ENCODE peak calls at places on chromosomes 13 and 19, in four cellular contexts. X is cardiac fibroblast, V is fibroblast of pulmonary artery, J is D721Med. L is an unnamed sample.

GRCh38 chr13:108779308-108779707 is 149.9 kb downstream of the MYO16 start:
- DNase-seq in X (no peak), V (no peak), J (no peak), L (no peak)

GRCh38 chr19:29660835-29661234 is 4.4 kb upstream of the PLEKHF1 start:
- DNase-seq in X (no peak), V (no peak), J (no peak), L (no peak)

GRCh38 chr19:12365372-12366162 is at the start of gene ZNF442:
- DNase-seq in X (peak), V (peak), J (peak), L (peak)

GRCh38 chr13:84609716-84610115 is 727.4 kb upstream of the SLITRK1 start:
- DNase-seq in X (peak), V (peak), J (no peak), L (peak)

GRCh38 chr13:30394798-30395191 is 27.5 kb upstream of the UBE2L5 start:
- DNase-seq in X (peak), V (no peak), J (no peak), L (no peak)

GRCh38 chr13:99995503-99996176 is 14.1 kb downstream of the ZIC2 start:
- DNase-seq in X (peak), V (peak), J (no peak), L (no peak)

GRCh38 chr19:33345163-33345562 is 28.3 kb upstream of the CEBPG start:
- DNase-seq in X (no peak), V (no peak), J (no peak), L (no peak)

GRCh38 chr19:39177736-39178135 is 19.0 kb upstream of the NCCRP1 start:
- DNase-seq in X (no peak), V (no peak), J (no peak), L (no peak)

GRCh38 chr13:73715910-73716257 is 418.3 kb downstream of the KLF12 start:
- DNase-seq in X (peak), V (no peak), J (no peak), L (peak)

GRCh38 chr19:6613711-6614110 is 22.8 kb upstream of the CD70 start:
- DNase-seq in X (peak), V (peak), J (no peak), L (peak)

GRCh38 chr13:51222510-51223283 is 499 bp downstream of the FAM124A start:
- DNase-seq in X (no peak), V (no peak), J (no peak), L (no peak)

GRCh38 chr19:18588611-18589379 is at the start of gene REX1BD:
- DNase-seq in X (peak), V (peak), J (no peak), L (peak)

GRCh38 chr19:33467851-33468250 is 53.7 kb downstream of the PEPD start:
- DNase-seq in X (no peak), V (no peak), J (no peak), L (no peak)

GRCh38 chr13:38804536-38804935 is 117.7 kb downstream of the FREM2 start:
- DNase-seq in X (peak), V (peak), J (no peak), L (peak)

GRCh38 chr13:46137627-46138026 is 32.8 kb upstream of the CPB2 start:
- DNase-seq in X (no peak), V (no peak), J (no peak), L (no peak)

GRCh38 chr13:98142427-98143156 is at the start of gene FARP1:
- DNase-seq in X (peak), V (peak), J (peak), L (peak)

GRCh38 chr19:55077106-55077505 is 1.4 kb downstream of the EPS8L1 start:
- DNase-seq in X (no peak), V (no peak), J (no peak), L (no peak)

GRCh38 chr13:74287672-74288169 is 153.5 kb upstream of the KLF12 start:
- DNase-seq in X (peak), V (peak), J (no peak), L (peak)

GRCh38 chr13:35768551-35768950 is 292.1 kb upstream of the MAB21L1 start:
- DNase-seq in X (peak), V (peak), J (no peak), L (no peak)

GRCh38 chr19:55588738-55589137 is 8.1 kb upstream of the ZNF579 start:
- DNase-seq in X (no peak), V (no peak), J (no peak), L (no peak)

GRCh38 chr19:42409477-42409876 is 17.7 kb downstream of the LIPE start:
- DNase-seq in X (no peak), V (no peak), J (no peak), L (no peak)

GRCh38 chr19:18298601-18299000 is 17.2 kb upstream of the JUND start:
- DNase-seq in X (no peak), V (no peak), J (no peak), L (no peak)

GRCh38 chr13:95793018-95793555 is 116.1 kb downstream of the DNAJC3 start:
- DNase-seq in X (no peak), V (no peak), J (no peak), L (no peak)

GRCh38 chr13:41577437-41577836 is 120.1 kb downstream of the RGCC start:
- DNase-seq in X (peak), V (peak), J (no peak), L (peak)

GRCh38 chr19:32830231-32831014 is 39.1 kb downstream of the SLC7A9 start:
- DNase-seq in X (peak), V (peak), J (no peak), L (peak)

GRCh38 chr19:47209323-47210179 is 21.4 kb downstream of the BBC3 start:
- DNase-seq in X (no peak), V (no peak), J (no peak), L (no peak)

GRCh38 chr13:60329221-60329983 is 67.6 kb upstream of the TDRD3 start:
- DNase-seq in X (peak), V (peak), J (no peak), L (peak)

GRCh38 chr19:13366529-13367143 is 139.6 kb downstream of the CACNA1A start:
- DNase-seq in X (peak), V (peak), J (no peak), L (peak)

GRCh38 chr13:94996445-94996844 is 284.1 kb upstream of the SOX21 start:
- DNase-seq in X (no peak), V (no peak), J (no peak), L (no peak)

GRCh38 chr19:2059422-2060201 is 8.6 kb upstream of the MKNK2 start:
- DNase-seq in X (peak), V (peak), J (no peak), L (peak)

GRCh38 chr19:5406816-5407215 is 48.4 kb upstream of the ZNRF4 start:
- DNase-seq in X (no peak), V (no peak), J (no peak), L (no peak)

GRCh38 chr13:23979361-23980159 is 82.3 kb upstream of the C1QTNF9B start:
- DNase-seq in X (peak), V (peak), J (no peak), L (peak)

GRCh38 chr19:7554565-7554964 is 19.0 kb downstream of the PNPLA6 start:
- DNase-seq in X (no peak), V (no peak), J (no peak), L (no peak)

GRCh38 chr19:1474011-1474764 is 4.8 kb downstream of the C19orf25 start:
- DNase-seq in X (no peak), V (no peak), J (no peak), L (no peak)

GRCh38 chr13:57925250-57925649 is 293.7 kb downstream of the PCDH17 start:
- DNase-seq in X (no peak), V (peak), J (no peak), L (peak)

GRCh38 chr13:58238972-58239773 is 607.6 kb downstream of the PCDH17 start:
- DNase-seq in X (no peak), V (no peak), J (no peak), L (no peak)

GRCh38 chr19:30685601-30686000 is 313.4 kb downstream of the ZNF536 start:
- DNase-seq in X (no peak), V (no peak), J (no peak), L (no peak)

GRCh38 chr13:27367570-27367969 is 56.8 kb upstream of the GTF3A start:
- DNase-seq in X (no peak), V (no peak), J (no peak), L (no peak)
- TF ChIP-seq CTCF in X (no peak), V (no peak), J (no peak), L (no peak)

GRCh38 chr19:45677351-45678230 is 9.6 kb downstream of the GIPR start:
- DNase-seq in X (peak), V (peak), J (no peak), L (peak)
- TF ChIP-seq CTCF in X (peak), V (no peak), J (no peak), L (no peak)

GRCh38 chr19:15114153-15114540 is 6.9 kb downstream of the SYDE1 start:
- DNase-seq in X (peak), V (peak), J (no peak), L (peak)

GRCh38 chr19:15110418-15110815 is 3.2 kb downstream of the SYDE1 start:
- DNase-seq in X (no peak), V (no peak), J (no peak), L (no peak)

GRCh38 chr19:15111758-15112157 is 4.6 kb downstream of the SYDE1 start:
- DNase-seq in X (no peak), V (no peak), J (no peak), L (no peak)

GRCh38 chr19:15113245-15114152 is 6.3 kb downstream of the SYDE1 start:
- DNase-seq in X (no peak), V (no peak), J (no peak), L (no peak)

DNA sequence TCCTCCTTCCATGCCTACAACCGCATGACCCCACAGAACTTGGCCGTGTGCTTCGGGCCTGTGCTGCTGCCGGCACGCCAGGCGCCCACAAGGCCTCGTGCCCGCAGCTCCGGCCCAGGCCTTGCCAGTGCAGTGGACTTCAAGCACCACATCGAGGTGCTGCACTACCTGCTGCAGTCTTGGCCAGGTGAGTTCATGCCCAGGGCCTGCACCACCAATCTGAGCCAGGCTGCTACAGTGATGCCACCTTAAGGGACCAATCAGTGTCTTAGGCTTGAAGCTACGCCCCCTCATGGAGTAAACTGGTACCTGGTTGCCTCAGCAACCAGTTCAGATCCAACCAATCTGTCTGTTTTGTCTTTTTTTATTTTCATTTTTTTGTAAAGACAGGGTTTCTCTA is 5.2 kb downstream of the SYDE1 start:
- DNase-seq in X (no peak), V (no peak), J (no peak), L (peak)
- TF ChIP-seq CTCF in X (no peak), V (no peak), J (no peak), L (no peak)

DNA sequence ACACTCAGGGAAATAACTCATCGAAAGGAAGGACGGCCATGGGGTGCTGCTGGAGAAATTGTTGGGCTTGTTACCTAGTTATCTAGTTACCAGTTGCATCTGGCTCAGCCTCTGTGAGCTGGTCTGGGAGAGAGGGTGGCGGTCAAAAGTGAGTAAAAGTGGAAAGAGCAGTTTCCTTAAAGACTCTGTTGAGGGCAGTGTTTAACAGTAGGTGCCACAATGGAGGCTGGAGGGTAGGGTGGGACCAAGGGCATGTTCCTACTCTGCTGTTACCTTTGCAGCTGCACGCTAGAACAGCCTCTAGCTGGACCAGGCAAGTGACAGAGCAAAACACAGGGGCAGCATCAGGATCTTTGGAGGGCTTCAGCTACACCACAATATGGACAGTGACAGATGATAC is 228.8 kb upstream of the STARD13 start:
- DNase-seq in X (no peak), V (no peak), J (no peak), L (no peak)
- TF ChIP-seq CTCF in X (no peak), V (no peak), J (no peak), L (no peak)

DNA sequence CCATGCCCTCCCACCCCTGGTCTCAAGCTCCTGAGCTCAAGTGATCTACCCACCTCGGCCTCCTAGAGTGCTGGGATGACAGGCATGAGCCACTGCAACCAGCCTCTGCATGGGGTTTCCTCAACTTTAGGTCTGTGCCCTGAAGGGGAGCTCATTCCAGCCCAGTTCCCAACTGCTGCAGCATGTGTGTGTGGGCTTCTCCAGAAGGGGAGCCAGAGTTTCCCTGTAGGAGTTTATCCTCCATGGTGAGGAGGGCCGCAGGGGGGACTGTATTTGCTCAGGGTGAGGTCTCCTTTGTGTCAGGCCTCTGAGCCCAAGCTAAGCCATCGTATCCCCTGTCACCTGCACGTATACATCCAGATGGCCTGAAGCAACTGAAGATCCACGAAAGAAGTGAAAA is 11.3 kb upstream of the ZNF808 start:
- DNase-seq in X (no peak), V (no peak), J (no peak), L (no peak)
- TF ChIP-seq CTCF in X (no peak), V (no peak), J (no peak), L (no peak)

DNA sequence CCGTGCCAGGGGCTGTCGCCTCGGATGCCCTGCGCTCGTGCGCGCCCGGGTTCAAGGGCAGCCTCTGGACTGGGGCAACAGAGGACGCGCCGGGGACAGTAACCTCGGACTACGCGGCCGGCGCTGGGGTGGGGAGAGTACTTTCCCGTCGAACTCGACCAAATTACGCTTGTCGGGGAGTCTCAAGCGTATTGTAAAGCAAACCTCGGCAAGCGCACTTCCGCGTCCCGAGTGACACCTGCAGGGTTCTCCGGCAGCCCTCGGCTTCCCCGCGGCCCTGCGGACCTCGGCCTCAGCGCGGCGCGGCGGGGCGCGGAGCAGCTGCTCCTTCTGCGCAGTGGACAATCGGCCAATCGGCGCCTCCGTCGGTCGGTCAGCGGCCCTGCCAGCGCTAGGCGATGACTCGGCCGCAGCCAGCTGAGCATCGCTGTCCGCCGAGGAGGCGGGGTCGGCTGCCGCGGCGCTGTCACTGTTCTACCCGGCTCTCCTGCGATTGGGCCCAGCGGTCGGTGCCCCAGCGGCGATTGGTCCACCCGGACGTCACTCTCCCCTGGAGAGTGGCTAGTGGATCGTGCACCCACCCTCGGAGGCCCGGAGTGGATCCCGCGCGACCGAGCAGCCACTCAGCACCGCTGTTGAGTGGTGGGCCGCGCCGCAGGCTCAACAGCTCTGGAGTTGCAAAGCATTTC is at the start of gene SLC46A3:
- DNase-seq in X (peak), V (peak), J (peak), L (peak)
- TF ChIP-seq CTCF in X (no peak), V (no peak), J (no peak), L (no peak)

GRCh38 chr13:39811696-39812095 is 156.2 kb downstream of the COG6 start:
- DNase-seq in X (no peak), V (no peak), J (no peak), L (no peak)

GRCh38 chr13:39811051-39811450 is 155.6 kb downstream of the COG6 start:
- DNase-seq in X (no peak), V (no peak), J (no peak), L (no peak)

GRCh38 chr13:39809466-39809865 is 154.0 kb downstream of the COG6 start:
- DNase-seq in X (no peak), V (no peak), J (no peak), L (no peak)

GRCh38 chr13:39815345-39816111 is 160.1 kb downstream of the COG6 start:
- DNase-seq in X (peak), V (peak), J (no peak), L (peak)

GRCh38 chr13:39810091-39810877 is 154.8 kb downstream of the COG6 start:
- DNase-seq in X (no peak), V (peak), J (no peak), L (peak)
- TF ChIP-seq CTCF in X (no peak), V (peak), J (no peak), L (no peak)

GRCh38 chr13:86085890-86086289 is 286.7 kb upstream of the SLITRK6 start:
- DNase-seq in X (no peak), V (no peak), J (no peak), L (peak)
- TF ChIP-seq CTCF in X (no peak), V (no peak), J (peak), L (peak)

GRCh38 chr19:44202974-44203373 is 9.4 kb upstream of the ZNF227 start:
- DNase-seq in X (no peak), V (no peak), J (no peak), L (no peak)
- TF ChIP-seq CTCF in X (no peak), V (no peak), J (no peak), L (no peak)

GRCh38 chr13:91647361-91647970 is 249.0 kb downstream of the GPC5 start:
- DNase-seq in X (no peak), V (peak), J (no peak), L (peak)
- TF ChIP-seq CTCF in X (peak), V (peak), J (peak), L (peak)

L was measured in MCF 10A.